ENCODE peak calls at places on chromosomes 3 and 15, in four cellular contexts. One of them, this sample, is unnamed.

GRCh38 chr3:142279965-142280590 is 54.7 kb upstream of the GK5 start:
- DNase-seq in HCT116: peak
- DNase-seq in HepG2: peak
- DNase-seq in K562: peak
- DNase-seq in this sample: peak

GRCh38 chr3:49165771-49166751 is at the start of gene CCDC71:
- DNase-seq in HCT116: peak
- DNase-seq in HepG2: peak
- DNase-seq in K562: peak
- DNase-seq in this sample: no peak

GRCh38 chr3:10957976-10958749 is 34.4 kb upstream of the SLC6A1 start:
- DNase-seq in HCT116: no peak
- DNase-seq in HepG2: no peak
- DNase-seq in K562: no peak
- DNase-seq in this sample: no peak

GRCh38 chr3:32321095-32321835 is 70.4 kb upstream of the CMTM7 start:
- DNase-seq in HCT116: no peak
- DNase-seq in HepG2: no peak
- DNase-seq in K562: no peak
- DNase-seq in this sample: no peak

GRCh38 chr3:45225465-45226205 is 452 bp downstream of the TMEM158 start:
- DNase-seq in HCT116: no peak
- DNase-seq in HepG2: no peak
- DNase-seq in K562: peak
- DNase-seq in this sample: no peak

GRCh38 chr15:95086543-95087252 is 855.3 kb downstream of the MCTP2 start:
- DNase-seq in HCT116: peak
- DNase-seq in HepG2: no peak
- DNase-seq in K562: no peak
- DNase-seq in this sample: no peak

GRCh38 chr3:62036726-62037125 is 336.6 kb downstream of the FEZF2 start:
- DNase-seq in HCT116: no peak
- DNase-seq in HepG2: no peak
- DNase-seq in K562: no peak
- DNase-seq in this sample: no peak

GRCh38 chr15:26661727-26662126 is 111.1 kb downstream of the GABRB3 start:
- DNase-seq in HCT116: no peak
- DNase-seq in HepG2: no peak
- DNase-seq in K562: no peak
- DNase-seq in this sample: no peak

GRCh38 chr15:99732711-99733267 is 448 bp downstream of the LYSMD4 start:
- DNase-seq in HCT116: no peak
- DNase-seq in HepG2: no peak
- DNase-seq in K562: peak
- DNase-seq in this sample: no peak

GRCh38 chr15:52163321-52164190 is 27.6 kb downstream of the GNB5 start:
- DNase-seq in HCT116: no peak
- DNase-seq in HepG2: no peak
- DNase-seq in K562: no peak
- DNase-seq in this sample: no peak

GRCh38 chr15:79450648-79451047 is 18.5 kb downstream of the MINAR1 start:
- DNase-seq in HCT116: no peak
- DNase-seq in HepG2: peak
- DNase-seq in K562: peak
- DNase-seq in this sample: no peak

GRCh38 chr15:59528429-59528828 is 83.2 kb upstream of the GCNT3 start:
- DNase-seq in HCT116: no peak
- DNase-seq in HepG2: no peak
- DNase-seq in K562: no peak
- DNase-seq in this sample: no peak

GRCh38 chr3:12750658-12751071 is 8.4 kb downstream of the TMEM40 start:
- DNase-seq in HCT116: no peak
- DNase-seq in HepG2: no peak
- DNase-seq in K562: no peak
- DNase-seq in this sample: no peak

GRCh38 chr15:33907326-33907725 is 61.0 kb upstream of the CHRM5 start:
- DNase-seq in HCT116: no peak
- DNase-seq in HepG2: no peak
- DNase-seq in K562: no peak
- DNase-seq in this sample: no peak

GRCh38 chr3:48612270-48612669 is 2.8 kb upstream of the UQCRC1 start:
- DNase-seq in HCT116: no peak
- DNase-seq in HepG2: no peak
- DNase-seq in K562: no peak
- DNase-seq in this sample: no peak

GRCh38 chr15:82552861-82553260 is 12.6 kb upstream of the RPS17 start:
- DNase-seq in HCT116: no peak
- DNase-seq in HepG2: no peak
- DNase-seq in K562: no peak
- DNase-seq in this sample: no peak

GRCh38 chr15:82556315-82557035 is 16.2 kb upstream of the RPS17 start:
- DNase-seq in HCT116: no peak
- DNase-seq in HepG2: no peak
- DNase-seq in K562: no peak
- DNase-seq in this sample: no peak

GRCh38 chr15:82554857-82555256 is 14.6 kb upstream of the RPS17 start:
- DNase-seq in HCT116: no peak
- DNase-seq in HepG2: no peak
- DNase-seq in K562: no peak
- DNase-seq in this sample: no peak

GRCh38 chr15:82553846-82554245 is 13.6 kb upstream of the RPS17 start:
- DNase-seq in HCT116: no peak
- DNase-seq in HepG2: no peak
- DNase-seq in K562: no peak
- DNase-seq in this sample: no peak

GRCh38 chr15:82554351-82554750 is 14.1 kb upstream of the RPS17 start:
- DNase-seq in HCT116: no peak
- DNase-seq in HepG2: no peak
- DNase-seq in K562: no peak
- DNase-seq in this sample: no peak
- TF ChIP-seq SIN3A in HCT116: no peak
- TF ChIP-seq SIN3A in HepG2: no peak
- TF ChIP-seq SIN3A in K562: no peak
- TF ChIP-seq SIN3A in this sample: no peak

GRCh38 chr3:146277953-146278631 is 27.2 kb upstream of the PLSCR4 start:
- DNase-seq in HCT116: no peak
- DNase-seq in HepG2: peak
- DNase-seq in K562: no peak
- DNase-seq in this sample: no peak
- TF ChIP-seq TCF7L2 in HCT116: no peak
- TF ChIP-seq TCF7L2 in HepG2: no peak
- TF ChIP-seq TCF7L2 in K562: no peak
- TF ChIP-seq TCF7L2 in this sample: no peak

DNA sequence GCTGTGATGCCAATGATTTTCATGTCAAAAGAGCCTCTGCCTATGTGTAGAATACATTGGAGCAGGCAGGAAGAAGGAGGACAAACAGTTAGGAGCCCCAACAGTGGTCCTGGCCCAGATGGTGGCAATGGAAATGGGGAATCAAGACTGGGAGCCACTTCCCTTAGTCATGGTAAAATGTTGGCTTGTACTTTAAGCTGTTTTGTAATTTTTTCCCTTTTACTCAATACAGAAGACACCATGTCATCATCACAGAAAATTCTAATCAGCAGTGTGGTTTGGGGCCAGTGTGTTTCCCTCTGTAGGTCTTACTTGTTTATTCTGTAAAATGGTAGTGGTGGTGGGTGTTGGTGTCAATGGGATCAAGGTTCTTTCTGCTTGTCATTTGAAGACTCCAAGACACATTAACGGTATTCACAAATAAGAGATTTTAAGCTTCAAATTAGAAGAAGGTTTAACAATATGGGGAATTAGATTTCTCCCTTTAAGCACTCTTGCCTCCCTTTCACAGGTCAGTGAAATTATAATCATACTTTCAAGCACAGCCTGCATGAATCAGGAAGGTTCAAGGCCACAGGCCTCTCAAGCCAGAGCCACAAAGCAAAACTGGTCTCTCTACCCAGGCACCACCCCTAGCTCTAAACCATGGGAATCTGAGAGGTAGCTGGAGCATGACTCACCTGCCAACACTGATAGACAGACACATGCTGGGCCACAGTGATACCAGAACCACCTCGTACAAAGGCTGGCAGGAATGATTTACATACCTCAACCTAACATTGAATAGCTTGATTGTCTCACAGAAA is 24.9 kb downstream of the SIAH2 start:
- DNase-seq in HCT116: peak
- DNase-seq in HepG2: peak
- DNase-seq in K562: peak
- DNase-seq in this sample: no peak
- TF ChIP-seq SIN3A in HCT116: no peak
- TF ChIP-seq SIN3A in HepG2: no peak
- TF ChIP-seq SIN3A in K562: no peak
- TF ChIP-seq SIN3A in this sample: no peak

GRCh38 chr15:78072080-78072892 is 5.2 kb downstream of the TBC1D2B start:
- DNase-seq in HCT116: no peak
- DNase-seq in HepG2: peak
- DNase-seq in K562: no peak
- DNase-seq in this sample: no peak
- TF ChIP-seq TCF7L2 in HCT116: no peak
- TF ChIP-seq TCF7L2 in HepG2: no peak
- TF ChIP-seq TCF7L2 in K562: no peak
- TF ChIP-seq TCF7L2 in this sample: no peak